ENCODE peak calls at places on chromosome 6, in ten cellular contexts. One of them, this sample, is unnamed.

GRCh38 chr6:77620290-77620882 is 32.5 kb upstream of the MEI4 start:
- DNase-seq in H9: peak; percentile 33
- DNase-seq in cardiac fibroblast: no peak
- DNase-seq in GM12865: peak; percentile 34
- DNase-seq in brain microvascular endothelial cell: peak; percentile 28
- DNase-seq in osteocyte: no peak
- DNase-seq in body of pancreas: peak; percentile 22
- DNase-seq in uterus: no peak
- DNase-seq in lung: no peak
- DNase-seq in Calu3: peak; percentile 41
- DNase-seq in this sample: peak; percentile 27

GRCh38 chr6:87154641-87155271 is 609 bp upstream of the ZNF292 start:
- DNase-seq in osteocyte: no peak
- DNase-seq in body of pancreas: no peak
- DNase-seq in uterus: no peak
- DNase-seq in lung: no peak
- DNase-seq in H9: no peak
- DNase-seq in Calu3: no peak
- DNase-seq in brain microvascular endothelial cell: peak; percentile 84
- DNase-seq in GM12865: peak; percentile 95
- DNase-seq in cardiac fibroblast: peak; percentile 85
- DNase-seq in this sample: no peak

GRCh38 chr6:111483736-111484654 is 977 bp upstream of the REV3L start:
- DNase-seq in Calu3: peak; percentile 87
- DNase-seq in body of pancreas: peak; percentile 96
- DNase-seq in H9: peak; percentile 84
- DNase-seq in lung: peak; percentile 94
- DNase-seq in brain microvascular endothelial cell: peak; percentile 96
- DNase-seq in osteocyte: peak; percentile 94
- DNase-seq in GM12865: peak; percentile 97
- DNase-seq in cardiac fibroblast: peak; percentile 98
- DNase-seq in uterus: peak; percentile 98
- DNase-seq in this sample: peak; percentile 83

GRCh38 chr6:81814365-81815109 is 62.1 kb upstream of the TENT5A start:
- DNase-seq in Calu3: peak; percentile 17
- DNase-seq in osteocyte: no peak
- DNase-seq in uterus: no peak
- DNase-seq in GM12865: no peak
- DNase-seq in lung: no peak
- DNase-seq in H9: no peak
- DNase-seq in cardiac fibroblast: peak; percentile 34
- DNase-seq in brain microvascular endothelial cell: no peak
- DNase-seq in body of pancreas: no peak
- DNase-seq in this sample: no peak

GRCh38 chr6:87675004-87675681 is 26.9 kb downstream of the AKIRIN2 start:
- DNase-seq in Calu3: no peak
- DNase-seq in uterus: no peak
- DNase-seq in osteocyte: no peak
- DNase-seq in body of pancreas: no peak
- DNase-seq in H9: no peak
- DNase-seq in cardiac fibroblast: no peak
- DNase-seq in brain microvascular endothelial cell: no peak
- DNase-seq in GM12865: no peak
- DNase-seq in lung: no peak
- DNase-seq in this sample: no peak

GRCh38 chr6:4577406-4577805 is 198.8 kb upstream of the CDYL start:
- DNase-seq in osteocyte: peak; percentile 11
- DNase-seq in brain microvascular endothelial cell: peak; percentile 88
- DNase-seq in Calu3: no peak
- DNase-seq in GM12865: no peak
- DNase-seq in lung: no peak
- DNase-seq in body of pancreas: peak; percentile 55
- DNase-seq in uterus: peak; percentile 23
- DNase-seq in H9: no peak
- DNase-seq in cardiac fibroblast: peak; percentile 97
- DNase-seq in this sample: no peak

GRCh38 chr6:105499928-105500327 is 97.0 kb upstream of the PREP start:
- DNase-seq in osteocyte: no peak
- DNase-seq in cardiac fibroblast: no peak
- DNase-seq in Calu3: no peak
- DNase-seq in brain microvascular endothelial cell: no peak
- DNase-seq in uterus: no peak
- DNase-seq in H9: no peak
- DNase-seq in body of pancreas: no peak
- DNase-seq in lung: no peak
- DNase-seq in GM12865: no peak
- DNase-seq in this sample: no peak

GRCh38 chr6:10510592-10511367 is 10.4 kb upstream of the GCNT2 start:
- DNase-seq in H9: peak; percentile 79
- DNase-seq in body of pancreas: peak; percentile 77
- DNase-seq in uterus: peak; percentile 22
- DNase-seq in Calu3: peak; percentile 62
- DNase-seq in GM12865: peak; percentile 76
- DNase-seq in cardiac fibroblast: peak; percentile 24
- DNase-seq in lung: peak; percentile 67
- DNase-seq in brain microvascular endothelial cell: peak; percentile 18
- DNase-seq in osteocyte: no peak
- DNase-seq in this sample: peak; percentile 74

GRCh38 chr6:33297406-33297955 is 1.3 kb downstream of the RGL2 start:
- DNase-seq in H9: peak; percentile 88
- DNase-seq in osteocyte: no peak
- DNase-seq in brain microvascular endothelial cell: no peak
- DNase-seq in GM12865: no peak
- DNase-seq in lung: peak; percentile 75
- DNase-seq in Calu3: peak; percentile 93
- DNase-seq in uterus: no peak
- DNase-seq in body of pancreas: peak; percentile 73
- DNase-seq in cardiac fibroblast: no peak
- DNase-seq in this sample: peak; percentile 52

GRCh38 chr6:105753184-105754097 is 332.7 kb upstream of the PRDM1 start:
- DNase-seq in GM12865: no peak
- DNase-seq in brain microvascular endothelial cell: no peak
- DNase-seq in H9: no peak
- DNase-seq in Calu3: peak; percentile 75
- DNase-seq in uterus: no peak
- DNase-seq in lung: no peak
- DNase-seq in cardiac fibroblast: peak; percentile 2
- DNase-seq in osteocyte: no peak
- DNase-seq in body of pancreas: no peak
- DNase-seq in this sample: no peak

GRCh38 chr6:130961148-130961547 is 101.9 kb downstream of the EPB41L2 start:
- DNase-seq in osteocyte: no peak
- DNase-seq in uterus: no peak
- DNase-seq in body of pancreas: no peak
- DNase-seq in brain microvascular endothelial cell: no peak
- DNase-seq in Calu3: no peak
- DNase-seq in GM12865: peak; percentile 6
- DNase-seq in cardiac fibroblast: no peak
- DNase-seq in lung: no peak
- DNase-seq in H9: no peak
- DNase-seq in this sample: no peak

GRCh38 chr6:82361631-82362030 is 2.0 kb upstream of the TPBG start:
- DNase-seq in H9: no peak
- DNase-seq in GM12865: no peak
- DNase-seq in lung: no peak
- DNase-seq in Calu3: no peak
- DNase-seq in cardiac fibroblast: no peak
- DNase-seq in uterus: no peak
- DNase-seq in osteocyte: no peak
- DNase-seq in brain microvascular endothelial cell: no peak
- DNase-seq in body of pancreas: no peak
- DNase-seq in this sample: no peak

GRCh38 chr6:17156966-17157365 is 55.1 kb downstream of the STMND1 start:
- DNase-seq in cardiac fibroblast: no peak
- DNase-seq in brain microvascular endothelial cell: no peak
- DNase-seq in GM12865: no peak
- DNase-seq in H9: no peak
- DNase-seq in uterus: no peak
- DNase-seq in Calu3: no peak
- DNase-seq in lung: no peak
- DNase-seq in osteocyte: no peak
- DNase-seq in body of pancreas: no peak
- DNase-seq in this sample: no peak

GRCh38 chr6:15470746-15471145 is 192.1 kb downstream of the DTNBP1 start:
- DNase-seq in Calu3: no peak
- DNase-seq in osteocyte: no peak
- DNase-seq in H9: no peak
- DNase-seq in cardiac fibroblast: no peak
- DNase-seq in lung: no peak
- DNase-seq in GM12865: no peak
- DNase-seq in body of pancreas: no peak
- DNase-seq in brain microvascular endothelial cell: no peak
- DNase-seq in uterus: no peak
- DNase-seq in this sample: no peak

GRCh38 chr6:104957301-104958177 is 632 bp downstream of the LIN28B start:
- DNase-seq in uterus: no peak
- DNase-seq in Calu3: no peak
- DNase-seq in H9: peak; percentile 72
- DNase-seq in body of pancreas: no peak
- DNase-seq in brain microvascular endothelial cell: no peak
- DNase-seq in GM12865: no peak
- DNase-seq in cardiac fibroblast: no peak
- DNase-seq in lung: no peak
- DNase-seq in osteocyte: no peak
- DNase-seq in this sample: no peak

GRCh38 chr6:84766118-84766683 is 1.8 kb upstream of the TBX18 start:
- DNase-seq in brain microvascular endothelial cell: no peak
- DNase-seq in lung: no peak
- DNase-seq in Calu3: no peak
- DNase-seq in cardiac fibroblast: peak; percentile 80
- DNase-seq in GM12865: no peak
- DNase-seq in uterus: no peak
- DNase-seq in body of pancreas: no peak
- DNase-seq in H9: peak; percentile 37
- DNase-seq in osteocyte: no peak
- DNase-seq in this sample: no peak

GRCh38 chr6:25660512-25660911 is 8.5 kb downstream of the SCGN start:
- DNase-seq in osteocyte: no peak
- DNase-seq in Calu3: peak; percentile 62
- DNase-seq in lung: no peak
- DNase-seq in uterus: no peak
- DNase-seq in body of pancreas: peak; percentile 20
- DNase-seq in brain microvascular endothelial cell: peak; percentile 53
- DNase-seq in cardiac fibroblast: peak; percentile 30
- DNase-seq in H9: no peak
- DNase-seq in GM12865: no peak
- DNase-seq in this sample: no peak

GRCh38 chr6:89895273-89895874 is 1.1 kb downstream of the GJA10 start:
- DNase-seq in GM12865: no peak
- DNase-seq in body of pancreas: no peak
- DNase-seq in cardiac fibroblast: peak; percentile 63
- DNase-seq in osteocyte: no peak
- DNase-seq in H9: peak; percentile 74
- DNase-seq in uterus: no peak
- DNase-seq in Calu3: peak; percentile 53
- DNase-seq in brain microvascular endothelial cell: peak; percentile 76
- DNase-seq in lung: no peak
- DNase-seq in this sample: no peak

GRCh38 chr6:131946404-131946991 is 4.7 kb downstream of the CCN2 start:
- DNase-seq in brain microvascular endothelial cell: peak; percentile 71
- DNase-seq in lung: no peak
- DNase-seq in cardiac fibroblast: peak; percentile 81
- DNase-seq in osteocyte: no peak
- DNase-seq in Calu3: peak; percentile 28
- DNase-seq in body of pancreas: no peak
- DNase-seq in GM12865: no peak
- DNase-seq in uterus: no peak
- DNase-seq in H9: no peak
- DNase-seq in this sample: no peak

GRCh38 chr6:138773177-138774091 is at the start of gene CCDC28A:
- DNase-seq in brain microvascular endothelial cell: peak; percentile 94
- DNase-seq in uterus: peak; percentile 95
- DNase-seq in lung: peak; percentile 96
- DNase-seq in GM12865: peak; percentile 96
- DNase-seq in body of pancreas: peak; percentile 96
- DNase-seq in cardiac fibroblast: peak; percentile 95
- DNase-seq in osteocyte: peak; percentile 97
- DNase-seq in Calu3: peak; percentile 82
- DNase-seq in H9: peak; percentile 96
- DNase-seq in this sample: peak; percentile 86
- TF ChIP-seq CTCF in brain microvascular endothelial cell: no peak
- TF ChIP-seq CTCF in uterus: no peak
- TF ChIP-seq CTCF in lung: no peak
- TF ChIP-seq CTCF in GM12865: no peak
- TF ChIP-seq CTCF in body of pancreas: no peak
- TF ChIP-seq CTCF in cardiac fibroblast: no peak
- TF ChIP-seq CTCF in osteocyte: no peak
- TF ChIP-seq CTCF in Calu3: no peak
- TF ChIP-seq CTCF in H9: no peak
- TF ChIP-seq CTCF in this sample: no peak

DNA sequence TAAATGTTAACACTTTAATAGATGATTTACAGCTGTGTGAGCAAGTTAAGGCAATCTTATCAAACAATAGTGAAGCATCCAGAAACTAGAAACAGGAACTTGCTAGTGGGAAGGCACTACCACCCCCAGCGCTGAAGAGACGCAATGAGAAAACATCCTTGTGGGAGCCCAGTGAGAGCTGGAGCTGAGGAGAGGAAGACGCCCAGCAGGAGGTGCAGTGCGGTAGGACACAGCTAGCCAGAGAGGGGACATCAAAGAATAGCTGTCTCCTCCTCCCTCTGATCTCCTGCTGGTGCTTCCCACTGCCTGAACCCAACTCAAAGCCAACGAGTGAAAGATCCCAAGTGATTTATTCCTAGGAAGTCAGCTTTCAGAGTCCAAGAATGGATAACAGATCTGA is 140.3 kb downstream of the COL12A1 start:
- DNase-seq in brain microvascular endothelial cell: peak; percentile 72
- DNase-seq in body of pancreas: no peak
- DNase-seq in Calu3: no peak
- DNase-seq in uterus: no peak
- DNase-seq in lung: no peak
- DNase-seq in H9: peak; percentile 63
- DNase-seq in cardiac fibroblast: peak; percentile 82
- DNase-seq in osteocyte: no peak
- DNase-seq in GM12865: peak; percentile 8
- DNase-seq in this sample: no peak
- TF ChIP-seq CTCF in brain microvascular endothelial cell: peak; percentile 67
- TF ChIP-seq CTCF in body of pancreas: no peak
- TF ChIP-seq CTCF in Calu3: no peak
- TF ChIP-seq CTCF in uterus: no peak
- TF ChIP-seq CTCF in lung: no peak
- TF ChIP-seq CTCF in H9: no peak
- TF ChIP-seq CTCF in cardiac fibroblast: peak; percentile 50
- TF ChIP-seq CTCF in osteocyte: peak; percentile 40
- TF ChIP-seq CTCF in GM12865: no peak
- TF ChIP-seq CTCF in this sample: no peak

GRCh38 chr6:39642300-39642699 is 82.9 kb downstream of the KIF6 start:
- DNase-seq in GM12865: no peak
- DNase-seq in body of pancreas: no peak
- DNase-seq in osteocyte: no peak
- DNase-seq in H9: peak; percentile 53
- DNase-seq in lung: no peak
- DNase-seq in cardiac fibroblast: no peak
- DNase-seq in brain microvascular endothelial cell: no peak
- DNase-seq in Calu3: no peak
- DNase-seq in uterus: no peak
- DNase-seq in this sample: no peak
- TF ChIP-seq CTCF in GM12865: no peak
- TF ChIP-seq CTCF in body of pancreas: no peak
- TF ChIP-seq CTCF in osteocyte: peak; percentile 38
- TF ChIP-seq CTCF in H9: peak; percentile 51
- TF ChIP-seq CTCF in lung: no peak
- TF ChIP-seq CTCF in cardiac fibroblast: no peak
- TF ChIP-seq CTCF in brain microvascular endothelial cell: no peak
- TF ChIP-seq CTCF in Calu3: no peak
- TF ChIP-seq CTCF in uterus: no peak
- TF ChIP-seq CTCF in this sample: no peak

GRCh38 chr6:169326067-169326799 is 72.6 kb upstream of the THBS2 start:
- DNase-seq in GM12865: no peak
- DNase-seq in brain microvascular endothelial cell: peak; percentile 8
- DNase-seq in cardiac fibroblast: peak; percentile 62
- DNase-seq in osteocyte: no peak
- DNase-seq in Calu3: peak; percentile 63
- DNase-seq in H9: peak; percentile 70
- DNase-seq in body of pancreas: no peak
- DNase-seq in uterus: no peak
- DNase-seq in lung: no peak
- DNase-seq in this sample: peak; percentile 41
- TF ChIP-seq CTCF in GM12865: peak; percentile 4
- TF ChIP-seq CTCF in brain microvascular endothelial cell: peak; percentile 59
- TF ChIP-seq CTCF in cardiac fibroblast: peak; percentile 57
- TF ChIP-seq CTCF in osteocyte: peak; percentile 33
- TF ChIP-seq CTCF in Calu3: no peak
- TF ChIP-seq CTCF in H9: peak; percentile 70
- TF ChIP-seq CTCF in body of pancreas: no peak
- TF ChIP-seq CTCF in uterus: no peak
- TF ChIP-seq CTCF in lung: no peak
- TF ChIP-seq CTCF in this sample: no peak

This sample was measured in glutamatergic neuron.